ENCODE peak calls at places on chromosomes 4 and X, in seven cellular contexts. Z is cardiac muscle cell; U is right atrium auricular region; M is thyroid gland; K is H9; G is CD8-positive, alpha-beta memory T cell; P is OCI-LY7. F is an unnamed sample.

GRCh38 chr4:113683143-113683542 is 78.4 kb downstream of the CAMK2D start:
- DNase-seq in P (peak; percentile 92), K (no peak), Z (no peak), G (peak; percentile 38), U (no peak), M (no peak), F (no peak)

GRCh38 chr4:55396305-55397023 is 707 bp downstream of the TMEM165 start:
- DNase-seq in G (peak; percentile 5), P (peak; percentile 70), Z (peak; percentile 58), K (peak; percentile 40), U (peak; percentile 59), M (peak; percentile 71), F (peak; percentile 59)

GRCh38 chr4:69156913-69157312 is 57.6 kb downstream of the UGT2B11 start:
- DNase-seq in P (no peak), Z (no peak), K (peak; percentile 62), M (no peak), G (no peak), U (no peak), F (no peak)

GRCh38 chr4:165326831-165327210 is 648 bp upstream of the MSMO1 start:
- DNase-seq in G (no peak), Z (peak; percentile 38), U (no peak), K (peak; percentile 73), P (peak; percentile 62), M (peak; percentile 58), F (peak; percentile 18)

GRCh38 chr4:3369781-3370660 is 71.7 kb upstream of the HGFAC start:
- DNase-seq in G (no peak), M (no peak), P (no peak), K (peak; percentile 70), Z (peak; percentile 87), U (peak; percentile 69), F (no peak)

GRCh38 chr4:92346289-92346688 is 42.5 kb downstream of the GRID2 start:
- DNase-seq in U (no peak), P (no peak), M (no peak), G (no peak), K (no peak), Z (no peak), F (no peak)

GRCh38 chr4:160202802-160203201 is 1099.9 kb downstream of the RAPGEF2 start:
- DNase-seq in M (no peak), U (no peak), G (no peak), P (no peak), K (no peak), Z (no peak), F (no peak)

GRCh38 chrX:119682019-119682989 is 10.7 kb downstream of the SEPTIN6 start:
- DNase-seq in K (no peak), Z (no peak), M (no peak), G (no peak), P (peak; percentile 63), U (no peak), F (no peak)

GRCh38 chr4:7715251-7716014 is 224.2 kb downstream of the AFAP1 start:
- DNase-seq in P (no peak), G (no peak), Z (no peak), M (no peak), K (no peak), U (no peak), F (no peak)
- H3K27ac ChIP-seq in P (no peak overlapping the region), G (no peak overlapping the region), Z (no peak overlapping the region), M (no peak overlapping the region), K (no peak overlapping the region), U (no peak overlapping the region), F (no peak overlapping the region)

GRCh38 chr4:15186149-15186548 is 183.9 kb downstream of the CPEB2 start:
- DNase-seq in U (no peak), P (no peak), G (no peak), Z (peak; percentile 85), K (no peak), M (no peak), F (no peak)

GRCh38 chr4:15186826-15187225 is 184.5 kb downstream of the CPEB2 start:
- DNase-seq in G (no peak), K (no peak), P (no peak), U (no peak), M (no peak), Z (no peak), F (no peak)

DNA sequence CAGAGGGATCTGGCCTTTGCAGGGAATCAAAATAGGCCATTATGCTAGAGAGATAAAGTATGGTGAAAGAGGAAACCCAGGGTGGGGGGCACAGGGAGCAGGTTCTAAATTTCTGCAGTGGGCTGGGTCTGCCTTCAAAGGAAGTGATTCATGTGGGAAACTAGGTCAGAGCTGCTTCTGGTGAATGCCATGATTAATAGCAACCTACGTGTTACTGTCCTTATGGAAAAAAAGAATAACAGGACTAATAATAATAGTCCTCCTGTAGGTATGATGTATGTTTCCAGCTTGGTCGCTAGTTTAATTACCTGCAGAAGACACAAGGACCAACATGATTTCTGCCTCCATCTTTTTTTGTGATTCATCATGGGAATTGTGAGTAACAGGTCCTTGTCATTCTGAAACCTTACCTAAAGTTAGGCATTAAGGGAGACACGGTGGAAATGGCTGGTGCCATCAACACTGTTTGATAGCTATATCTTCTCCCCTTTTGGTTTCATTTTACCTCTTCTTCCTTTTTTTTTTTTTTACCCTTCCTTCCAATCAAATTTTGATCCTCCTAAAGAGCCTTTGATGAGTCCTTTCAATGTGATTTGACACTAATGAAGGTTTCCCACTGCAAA is 180.4 kb downstream of the CPEB2 start:
- DNase-seq in P (no peak), M (no peak), K (no peak), U (no peak), Z (peak; percentile 68), G (no peak), F (no peak)
- H3K27ac ChIP-seq in P (no peak overlapping the region), M (no peak overlapping the region), K (no peak overlapping the region), U (no peak overlapping the region), Z (no peak overlapping the region), G (no peak overlapping the region), F (no peak overlapping the region)

GRCh38 chr4:8200302-8200975 is 1.3 kb downstream of the SH3TC1 start:
- DNase-seq in Z (peak; percentile 80), P (peak; percentile 81), G (no peak), M (peak; percentile 60), K (no peak), U (peak; percentile 84), F (peak; percentile 26)
- H3K27ac ChIP-seq in Z (no peak overlapping the region), P (peak overlapping the region; percentile 51), G (peak overlapping the region; percentile 73), M (peak overlapping the region; percentile 65), K (no peak overlapping the region), U (peak overlapping the region; percentile 82), F (peak overlapping the region; percentile 74)

GRCh38 chrX:40103565-40104323 is 6.0 kb upstream of the BCOR start:
- DNase-seq in U (no peak), M (no peak), P (no peak), Z (no peak), G (no peak), K (no peak), F (no peak)
- H3K27ac ChIP-seq in U (no peak overlapping the region), M (no peak overlapping the region), P (no peak overlapping the region), Z (no peak overlapping the region), G (no peak overlapping the region), K (no peak overlapping the region), F (no peak overlapping the region)

GRCh38 chrX:4876268-4876667 is 1162.8 kb upstream of the PRKX start:
- DNase-seq in U (no peak), Z (no peak), K (no peak), M (no peak), G (no peak), P (no peak), F (no peak)
- H3K27ac ChIP-seq in U (no peak overlapping the region), Z (no peak overlapping the region), K (no peak overlapping the region), M (no peak overlapping the region), G (no peak overlapping the region), P (no peak overlapping the region), F (no peak overlapping the region)

GRCh38 chr4:26992657-26993361 is 132.2 kb downstream of the STIM2 start:
- DNase-seq in G (no peak), Z (peak; percentile 95), P (peak; percentile 89), K (no peak), M (peak; percentile 38), U (no peak), F (peak; percentile 9)
- H3K27ac ChIP-seq in G (no peak overlapping the region), Z (peak overlapping the region; percentile 3), P (peak overlapping the region; percentile 89), K (no peak overlapping the region), M (no peak overlapping the region), U (no peak overlapping the region), F (no peak overlapping the region)

GRCh38 chr4:81164623-81165416 is 50.2 kb downstream of the PRKG2 start:
- DNase-seq in Z (peak; percentile 20), K (no peak), P (no peak), G (no peak), M (no peak), U (no peak), F (no peak)
- H3K27ac ChIP-seq in Z (no peak overlapping the region), K (no peak overlapping the region), P (no peak overlapping the region), G (no peak overlapping the region), M (no peak overlapping the region), U (no peak overlapping the region), F (no peak overlapping the region)

GRCh38 chr4:173656898-173657297 is 126.9 kb upstream of the HAND2 start:
- DNase-seq in M (no peak), U (no peak), K (no peak), Z (no peak), G (no peak), P (no peak), F (no peak)

GRCh38 chr4:173647902-173648301 is 117.9 kb upstream of the HAND2 start:
- DNase-seq in U (no peak), G (no peak), P (no peak), M (no peak), Z (no peak), K (no peak), F (no peak)

GRCh38 chr4:173651651-173652282 is 121.7 kb upstream of the HAND2 start:
- DNase-seq in Z (no peak), G (no peak), U (no peak), M (no peak), P (no peak), K (no peak), F (no peak)

DNA sequence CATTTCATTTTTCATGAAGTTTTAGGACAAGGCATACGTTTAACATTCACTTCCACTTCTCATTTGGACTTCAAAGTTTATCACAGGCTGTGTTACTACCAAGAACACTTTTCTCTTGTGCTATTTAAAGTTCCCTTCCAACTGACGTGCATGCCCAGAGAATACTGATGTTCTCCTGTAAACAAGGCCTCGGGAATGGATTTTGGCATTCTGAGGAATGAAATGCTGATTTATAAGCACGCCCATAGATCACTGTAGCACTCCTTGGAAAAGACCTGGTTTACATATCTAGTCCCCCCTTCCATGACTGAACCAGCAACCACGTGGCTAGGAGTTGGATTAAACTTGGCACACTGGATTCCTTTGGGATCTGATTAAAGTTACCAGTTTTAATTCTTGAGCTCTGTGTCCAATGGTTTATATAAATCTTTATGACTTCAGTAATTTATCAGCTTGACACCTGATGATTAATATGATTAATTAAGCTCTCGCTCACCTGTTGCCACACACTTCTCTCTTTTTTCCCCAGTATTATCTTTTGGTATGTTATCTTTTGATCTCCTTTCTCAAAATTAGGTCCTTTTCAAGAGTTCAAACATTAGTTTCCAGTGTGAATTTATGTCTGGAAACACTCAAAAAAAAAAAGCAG is 122.4 kb upstream of the HAND2 start:
- DNase-seq in G (no peak), K (no peak), P (peak; percentile 0), M (no peak), Z (no peak), U (no peak), F (no peak)
- H3K27ac ChIP-seq in G (no peak overlapping the region), K (no peak overlapping the region), P (no peak overlapping the region), M (no peak overlapping the region), Z (peak overlapping the region; percentile 90), U (no peak overlapping the region), F (no peak overlapping the region)

F was measured in substantia nigra.